ENCODE peak calls at places on chromosomes 5 and 9, in ten cellular contexts. Q is GM10248; H is kidney epithelial cell; S is EL; G is stimulated activated CD4-positive, alpha-beta T cell treated with anti-CD3 and anti-CD28 coated beads, Interleukin-12 subunit alpha, Interleukin-12 subunit beta, amount 100 ng/mL, for 4 hours; V is NT2/D1; O is midbrain; D is NCI-H524; M is MV-4-11; B is iris pigment epithelial cell. W is an unnamed sample.

GRCh38 chr5:119458911-119459632 is 6.8 kb downstream of the HSD17B4 start:
- DNase-seq in Q (no peak), H (no peak), S (no peak), G (no peak), V (peak), O (no peak), D (no peak), M (peak), B (no peak), W (no peak)

GRCh38 chr9:136619742-136620440 is 42.8 kb upstream of the EGFL7 start:
- DNase-seq in Q (no peak), H (no peak), S (no peak), G (no peak), V (no peak), O (peak), D (no peak), M (peak), B (peak), W (no peak)

GRCh38 chr5:96194597-96194996 is 232.9 kb upstream of the ELL2 start:
- DNase-seq in Q (no peak), H (no peak), S (no peak), G (no peak), V (no peak), O (no peak), D (no peak), M (no peak), B (no peak), W (no peak)

GRCh38 chr5:119131530-119132313 is 60.8 kb downstream of the DMXL1 start:
- DNase-seq in Q (no peak), H (no peak), S (no peak), G (no peak), V (no peak), O (no peak), D (no peak), M (no peak), B (peak), W (no peak)

GRCh38 chr9:131179561-131180219 is 54.3 kb downstream of the NUP214 start:
- DNase-seq in Q (peak), H (peak), S (peak), G (no peak), V (peak), O (no peak), D (no peak), M (peak), B (peak), W (no peak)

GRCh38 chr5:91641730-91642350 is 258.7 kb upstream of the ARRDC3 start:
- DNase-seq in Q (no peak), H (no peak), S (peak), G (no peak), V (no peak), O (peak), D (peak), M (peak), B (peak), W (no peak)

GRCh38 chr5:38622723-38623129 is 66.3 kb upstream of the LIFR start:
- DNase-seq in Q (no peak), H (no peak), S (no peak), G (no peak), V (no peak), O (no peak), D (no peak), M (no peak), B (no peak), W (no peak)

GRCh38 chr9:89477811-89478583 is 19.9 kb downstream of the SEMA4D start:
- DNase-seq in Q (no peak), H (peak), S (peak), G (peak), V (no peak), O (no peak), D (no peak), M (peak), B (peak), W (no peak)

GRCh38 chr5:158390556-158390955 is 531.6 kb upstream of the CLINT1 start:
- DNase-seq in Q (no peak), H (no peak), S (peak), G (no peak), V (no peak), O (no peak), D (no peak), M (peak), B (peak), W (no peak)

GRCh38 chr9:135888126-135888765 is 19.1 kb downstream of the CAMSAP1 start:
- DNase-seq in Q (no peak), H (no peak), S (no peak), G (no peak), V (no peak), O (no peak), D (peak), M (no peak), B (no peak), W (no peak)

GRCh38 chr9:14271078-14271673 is 42.8 kb downstream of the NFIB start:
- DNase-seq in Q (no peak), H (peak), S (peak), G (no peak), V (no peak), O (peak), D (peak), M (no peak), B (peak), W (no peak)

GRCh38 chr5:150448960-150449490 is 514 bp downstream of the RPS14 start:
- DNase-seq in Q (no peak), H (no peak), S (no peak), G (no peak), V (no peak), O (no peak), D (no peak), M (no peak), B (peak), W (no peak)

GRCh38 chr9:104553261-104553660 is 15.7 kb upstream of the OR13C8 start:
- DNase-seq in Q (no peak), H (no peak), S (peak), G (no peak), V (no peak), O (no peak), D (no peak), M (no peak), B (peak), W (no peak)

GRCh38 chr9:124749284-124749683 is 21.8 kb downstream of the NR6A1 start:
- DNase-seq in Q (no peak), H (no peak), S (no peak), G (no peak), V (no peak), O (no peak), D (no peak), M (no peak), B (no peak), W (no peak)

GRCh38 chr5:91176288-91177016 is 206.7 kb downstream of the ARRDC3 start:
- DNase-seq in Q (no peak), H (no peak), S (peak), G (no peak), V (no peak), O (no peak), D (peak), M (no peak), B (peak), W (no peak)

GRCh38 chr5:74934949-74935751 is 69.0 kb upstream of the FAM169A start:
- DNase-seq in Q (no peak), H (no peak), S (peak), G (no peak), V (no peak), O (no peak), D (no peak), M (no peak), B (peak), W (no peak)

GRCh38 chr5:59146729-59147128 is 563.9 kb downstream of the RAB3C start:
- DNase-seq in Q (no peak), H (no peak), S (no peak), G (no peak), V (no peak), O (no peak), D (no peak), M (no peak), B (no peak), W (no peak)

GRCh38 chr5:9059920-9060691 is 485.8 kb downstream of the SEMA5A start:
- DNase-seq in Q (no peak), H (peak), S (peak), G (no peak), V (no peak), O (no peak), D (no peak), M (no peak), B (peak), W (no peak)

GRCh38 chr9:128113526-128114325 is 13.8 kb downstream of the PTGES2 start:
- DNase-seq in Q (no peak), H (no peak), S (no peak), G (no peak), V (no peak), O (no peak), D (peak), M (no peak), B (no peak), W (no peak)

GRCh38 chr5:32051796-32052195 is 122.3 kb downstream of the GOLPH3 start:
- DNase-seq in Q (no peak), H (no peak), S (no peak), G (no peak), V (no peak), O (no peak), D (no peak), M (no peak), B (no peak), W (no peak)

GRCh38 chr5:181260720-181261319 is at the start of gene TRIM52:
- DNase-seq in Q (peak), H (peak), S (peak), G (peak), V (peak), O (no peak), D (no peak), M (no peak), B (peak), W (peak)

GRCh38 chr9:6793203-6793602 is 35.4 kb downstream of the KDM4C start:
- DNase-seq in Q (no peak), H (no peak), S (no peak), G (no peak), V (no peak), O (no peak), D (no peak), M (no peak), B (no peak), W (no peak)

GRCh38 chr9:123169926-123170325 is 98.5 kb downstream of the STRBP start:
- DNase-seq in Q (peak), H (no peak), S (no peak), G (no peak), V (no peak), O (no peak), D (no peak), M (no peak), B (no peak), W (no peak)

GRCh38 chr5:36304095-36304494 is 2.4 kb upstream of the RANBP3L start:
- DNase-seq in Q (no peak), H (no peak), S (no peak), G (no peak), V (no peak), O (no peak), D (no peak), M (peak), B (no peak), W (no peak)

GRCh38 chr9:124045076-124045829 is 33.7 kb downstream of the LHX2 start:
- DNase-seq in Q (no peak), H (no peak), S (no peak), G (no peak), V (no peak), O (no peak), D (no peak), M (no peak), B (peak), W (no peak)

GRCh38 chr5:178238711-178239592 is 6.3 kb upstream of the PHYKPL start:
- DNase-seq in Q (no peak), H (no peak), S (no peak), G (no peak), V (no peak), O (no peak), D (no peak), M (peak), B (no peak), W (no peak)